ENCODE peak calls at places on chromosomes 1 and 21, in ten cellular contexts. T is right atrium auricular region; H is CD4-positive, alpha-beta T cell; P is activated CD8-positive, alpha-beta T cell treated with anti-CD3 and anti-CD28 coated beads for 36 hours; O is epithelial cell of proximal tubule; L is A549; Y is SK-N-SH; W is fibroblast of mammary gland; R is sigmoid colon; G is LNCaP clone FGC. V is an unnamed sample.
A peak's percentile ranks its signal among the peaks of the same experiment; 100 is the strongest.

GRCh38 chr1:168259567-168259966 is 21.1 kb upstream of the TBX19 start:
- DNase-seq in T (no peak), H (no peak), P (no peak), O (no peak), L (no peak), Y (no peak), W (no peak), R (no peak), G (no peak), V (no peak)

GRCh38 chr1:10286244-10286643 is 75.9 kb downstream of the KIF1B start:
- DNase-seq in T (no peak), H (no peak), P (no peak), O (no peak), L (no peak), Y (no peak), W (no peak), R (peak; percentile 78), G (no peak), V (no peak)

GRCh38 chr21:45870421-45870820 is 111.1 kb upstream of the COL6A1 start:
- DNase-seq in T (no peak), H (no peak), P (no peak), O (no peak), L (no peak), Y (no peak), W (no peak), R (peak; percentile 39), G (no peak), V (no peak)

GRCh38 chr1:186440584-186440983 is 20.3 kb downstream of the PDC start:
- DNase-seq in T (no peak), H (no peak), P (no peak), O (peak; percentile 33), L (peak; percentile 53), Y (no peak), W (no peak), R (no peak), G (no peak), V (no peak)

GRCh38 chr1:27637052-27637451 is 2.1 kb upstream of the FGR start:
- DNase-seq in T (no peak), H (no peak), P (peak; percentile 79), O (no peak), L (no peak), Y (no peak), W (peak; percentile 22), R (no peak), G (no peak), V (peak; percentile 68)

GRCh38 chr1:236287757-236288619 is 6.2 kb upstream of the ERO1B start:
- DNase-seq in T (no peak), H (no peak), P (no peak), O (no peak), L (no peak), Y (peak; percentile 33), W (no peak), R (peak; percentile 87), G (no peak), V (no peak)

GRCh38 chr1:20775700-20776099 is 11.4 kb downstream of the HP1BP3 start:
- DNase-seq in T (no peak), H (no peak), P (no peak), O (no peak), L (no peak), Y (no peak), W (no peak), R (no peak), G (no peak), V (no peak)

GRCh38 chr1:237199026-237199425 is 157.0 kb downstream of the RYR2 start:
- DNase-seq in T (no peak), H (no peak), P (no peak), O (no peak), L (no peak), Y (no peak), W (no peak), R (no peak), G (no peak), V (no peak)

GRCh38 chr1:206962269-206962668 is 8.0 kb downstream of the FCAMR start:
- DNase-seq in T (no peak), H (no peak), P (no peak), O (no peak), L (no peak), Y (no peak), W (no peak), R (no peak), G (no peak), V (no peak)

GRCh38 chr1:40802078-40803075 is 18.8 kb downstream of the KCNQ4 start:
- DNase-seq in T (peak; percentile 79), H (peak; percentile 86), P (peak; percentile 91), O (no peak), L (peak; percentile 65), Y (peak; percentile 99), W (peak; percentile 55), R (peak; percentile 95), G (no peak), V (peak; percentile 95)

GRCh38 chr1:33329600-33330305 is 8.9 kb upstream of the A3GALT2 start:
- DNase-seq in T (no peak), H (no peak), P (no peak), O (no peak), L (no peak), Y (no peak), W (no peak), R (peak; percentile 59), G (no peak), V (no peak)

GRCh38 chr1:210652329-210652954 is 323.7 kb downstream of the HHAT start:
- DNase-seq in T (no peak), H (no peak), P (no peak), O (no peak), L (no peak), Y (no peak), W (no peak), R (no peak), G (no peak), V (no peak)

GRCh38 chr1:101738475-101738874 is 258.3 kb downstream of the OLFM3 start:
- DNase-seq in T (no peak), H (no peak), P (no peak), O (no peak), L (no peak), Y (no peak), W (peak; percentile 62), R (no peak), G (no peak), V (no peak)

GRCh38 chr1:224767031-224767430 is 150.9 kb downstream of the CNIH3 start:
- DNase-seq in T (no peak), H (no peak), P (no peak), O (no peak), L (no peak), Y (no peak), W (no peak), R (no peak), G (no peak), V (no peak)

GRCh38 chr1:201791051-201791774 is 37.7 kb upstream of the IPO9 start:
- DNase-seq in T (peak; percentile 53), H (no peak), P (no peak), O (no peak), L (no peak), Y (no peak), W (no peak), R (no peak), G (no peak), V (no peak)

GRCh38 chr1:198686069-198686728 is 47.4 kb downstream of the PTPRC start:
- DNase-seq in T (no peak), H (no peak), P (no peak), O (no peak), L (peak; percentile 30), Y (no peak), W (peak; percentile 66), R (no peak), G (no peak), V (no peak)
- TF ChIP-seq CTCF in T (peak; percentile 40), H (peak; percentile 84), P (peak; percentile 53), O (no peak), L (peak; percentile 59), Y (peak; percentile 74), W (peak; percentile 33), R (no peak), G (peak; percentile 45), V (no peak)

GRCh38 chr1:25100151-25100841 is 132.0 kb downstream of the SYF2 start:
- DNase-seq in T (no peak), H (no peak), P (peak; percentile 39), O (no peak), L (no peak), Y (no peak), W (no peak), R (no peak), G (no peak), V (no peak)
- TF ChIP-seq CTCF in T (no peak), H (no peak), P (no peak), O (no peak), L (no peak), Y (no peak), W (no peak), R (no peak), G (no peak), V (no peak)

GRCh38 chr1:17187065-17187464 is 17.9 kb upstream of the PADI1 start:
- DNase-seq in T (no peak), H (no peak), P (no peak), O (no peak), L (no peak), Y (no peak), W (no peak), R (peak; percentile 10), G (no peak), V (no peak)
- TF ChIP-seq CTCF in T (no peak), H (no peak), P (no peak), O (no peak), L (no peak), Y (no peak), W (no peak), R (no peak), G (no peak), V (no peak)

GRCh38 chr1:84755216-84755615 is 65.0 kb upstream of the SSX2IP start:
- DNase-seq in T (no peak), H (no peak), P (no peak), O (no peak), L (no peak), Y (no peak), W (no peak), R (no peak), G (no peak), V (no peak)

GRCh38 chr1:84759756-84760155 is 69.5 kb upstream of the SSX2IP start:
- DNase-seq in T (no peak), H (no peak), P (no peak), O (no peak), L (no peak), Y (no peak), W (no peak), R (no peak), G (no peak), V (no peak)

GRCh38 chr1:84756455-84757082 is 66.3 kb upstream of the SSX2IP start:
- DNase-seq in T (no peak), H (no peak), P (no peak), O (no peak), L (no peak), Y (no peak), W (no peak), R (no peak), G (no peak), V (no peak)

GRCh38 chr1:84758968-84759491 is 68.8 kb upstream of the SSX2IP start:
- DNase-seq in T (no peak), H (no peak), P (peak; percentile 37), O (no peak), L (no peak), Y (no peak), W (no peak), R (no peak), G (no peak), V (no peak)

DNA sequence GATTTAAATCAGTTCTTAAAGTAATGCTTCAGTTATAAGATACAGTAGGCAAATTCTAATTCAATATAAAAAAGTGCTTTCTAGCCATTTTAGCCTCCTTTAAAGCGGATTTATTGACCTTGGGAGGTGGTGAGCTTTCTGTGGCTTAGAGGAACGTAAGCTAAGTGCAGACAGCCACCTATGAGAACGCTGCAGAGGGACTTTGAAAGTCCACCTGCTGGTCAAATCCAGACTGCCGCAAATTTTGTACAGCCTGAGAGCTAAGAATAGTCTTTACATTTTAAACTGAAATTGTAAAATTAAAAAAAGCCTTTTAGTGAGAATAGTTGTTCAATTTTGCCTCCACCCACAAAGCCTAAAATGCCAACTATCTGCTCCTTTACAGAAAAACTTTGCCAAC is 67.0 kb upstream of the SSX2IP start:
- DNase-seq in T (no peak), H (no peak), P (no peak), O (no peak), L (no peak), Y (peak; percentile 31), W (no peak), R (no peak), G (no peak), V (no peak)
- TF ChIP-seq CTCF in T (peak; percentile 39), H (no peak), P (no peak), O (peak; percentile 38), L (no peak), Y (peak; percentile 35), W (peak; percentile 11), R (no peak), G (peak; percentile 20), V (no peak)

V was measured in GM20000.